ENCODE peak calls at places on chromosomes 2 and 18, in seven cellular contexts. One of them, this sample, is unnamed.

GRCh38 chr2:182384860-182385259 is 42.0 kb downstream of the PDE1A start:
- DNase-seq in anterior cingulate cortex: no peak
- DNase-seq in ELR: no peak
- DNase-seq in breast epithelium: no peak
- DNase-seq in MCF 10A: no peak
- DNase-seq in fibroblast of lung: no peak
- DNase-seq in Ammon's horn: no peak
- DNase-seq in this sample: no peak

GRCh38 chr2:231376857-231377256 is 18.7 kb upstream of the B3GNT7 start:
- DNase-seq in anterior cingulate cortex: no peak
- DNase-seq in ELR: no peak
- DNase-seq in breast epithelium: no peak
- DNase-seq in MCF 10A: no peak
- DNase-seq in fibroblast of lung: no peak
- DNase-seq in Ammon's horn: no peak
- DNase-seq in this sample: no peak

GRCh38 chr2:56410140-56410539 is 226.3 kb downstream of the CCDC85A start:
- DNase-seq in anterior cingulate cortex: no peak
- DNase-seq in ELR: peak; percentile 50
- DNase-seq in breast epithelium: no peak
- DNase-seq in MCF 10A: no peak
- DNase-seq in fibroblast of lung: peak; percentile 43
- DNase-seq in Ammon's horn: no peak
- DNase-seq in this sample: no peak

GRCh38 chr2:11344956-11345671 is 678 bp upstream of the ROCK2 start:
- DNase-seq in anterior cingulate cortex: peak; percentile 36
- DNase-seq in ELR: peak; percentile 72
- DNase-seq in breast epithelium: no peak
- DNase-seq in MCF 10A: peak; percentile 81
- DNase-seq in fibroblast of lung: peak; percentile 61
- DNase-seq in Ammon's horn: peak; percentile 54
- DNase-seq in this sample: peak; percentile 47

GRCh38 chr18:65221736-65222135 is 529.1 kb upstream of the CDH7 start:
- DNase-seq in anterior cingulate cortex: no peak
- DNase-seq in ELR: no peak
- DNase-seq in breast epithelium: no peak
- DNase-seq in MCF 10A: no peak
- DNase-seq in fibroblast of lung: no peak
- DNase-seq in Ammon's horn: no peak
- DNase-seq in this sample: no peak

GRCh38 chr2:122741403-122741802 is 986.0 kb downstream of the TSN start:
- DNase-seq in anterior cingulate cortex: no peak
- DNase-seq in ELR: no peak
- DNase-seq in breast epithelium: no peak
- DNase-seq in MCF 10A: no peak
- DNase-seq in fibroblast of lung: no peak
- DNase-seq in Ammon's horn: no peak
- DNase-seq in this sample: no peak

GRCh38 chr2:10911291-10912075 is at the start of gene KCNF1:
- DNase-seq in anterior cingulate cortex: no peak
- DNase-seq in ELR: peak; percentile 71
- DNase-seq in breast epithelium: peak; percentile 37
- DNase-seq in MCF 10A: peak; percentile 51
- DNase-seq in fibroblast of lung: peak; percentile 63
- DNase-seq in Ammon's horn: peak; percentile 48
- DNase-seq in this sample: peak; percentile 74

GRCh38 chr2:119218478-119219064 is 5.1 kb upstream of the STEAP3 start:
- DNase-seq in anterior cingulate cortex: no peak
- DNase-seq in ELR: peak; percentile 73
- DNase-seq in breast epithelium: no peak
- DNase-seq in MCF 10A: peak; percentile 87
- DNase-seq in fibroblast of lung: peak; percentile 51
- DNase-seq in Ammon's horn: no peak
- DNase-seq in this sample: no peak

GRCh38 chr18:56593906-56594305 is 44.5 kb downstream of the TXNL1 start:
- DNase-seq in anterior cingulate cortex: no peak
- DNase-seq in ELR: peak; percentile 60
- DNase-seq in breast epithelium: no peak
- DNase-seq in MCF 10A: peak; percentile 16
- DNase-seq in fibroblast of lung: peak; percentile 69
- DNase-seq in Ammon's horn: no peak
- DNase-seq in this sample: no peak

GRCh38 chr2:147149589-147150245 is 695.1 kb upstream of the ACVR2A start:
- DNase-seq in anterior cingulate cortex: no peak
- DNase-seq in ELR: peak; percentile 3
- DNase-seq in breast epithelium: no peak
- DNase-seq in MCF 10A: peak; percentile 82
- DNase-seq in fibroblast of lung: peak; percentile 73
- DNase-seq in Ammon's horn: no peak
- DNase-seq in this sample: no peak

GRCh38 chr2:25938345-25938744 is 44.0 kb downstream of the KIF3C start:
- DNase-seq in anterior cingulate cortex: no peak
- DNase-seq in ELR: no peak
- DNase-seq in breast epithelium: no peak
- DNase-seq in MCF 10A: no peak
- DNase-seq in fibroblast of lung: no peak
- DNase-seq in Ammon's horn: peak; percentile 73
- DNase-seq in this sample: no peak

GRCh38 chr2:158491072-158491471 is 34.3 kb downstream of the PKP4 start:
- DNase-seq in anterior cingulate cortex: no peak
- DNase-seq in ELR: no peak
- DNase-seq in breast epithelium: no peak
- DNase-seq in MCF 10A: no peak
- DNase-seq in fibroblast of lung: no peak
- DNase-seq in Ammon's horn: no peak
- DNase-seq in this sample: no peak

GRCh38 chr2:109523536-109524361 is 90.0 kb downstream of the SEPTIN10 start:
- DNase-seq in anterior cingulate cortex: no peak
- DNase-seq in ELR: no peak
- DNase-seq in breast epithelium: no peak
- DNase-seq in MCF 10A: no peak
- DNase-seq in fibroblast of lung: no peak
- DNase-seq in Ammon's horn: no peak
- DNase-seq in this sample: no peak

GRCh38 chr2:162403884-162404283 is 60.0 kb downstream of the GCA start:
- DNase-seq in anterior cingulate cortex: no peak
- DNase-seq in ELR: peak; percentile 61
- DNase-seq in breast epithelium: no peak
- DNase-seq in MCF 10A: peak; percentile 61
- DNase-seq in fibroblast of lung: peak; percentile 73
- DNase-seq in Ammon's horn: no peak
- DNase-seq in this sample: no peak